ENCODE peak calls at places on chromosome 6, in eight cellular contexts. I is T-helper 17 cell; S is activated T-helper 2 cell treated with anti-CD3 and anti-CD28 coated beads, Interferon-gamma antibody, Interleukin-2, Interleukin-4, amounts not matched to agents 10 μg/mL and 5 μg/mL and 100 μg/mL, durations not matched to agents 14 hours and 24 hours and 36 hours; R is cardiac fibroblast; T is A673; L is nephron progenitor cell; W is Calu3; H is hippocampal formation. U is an unnamed sample.

GRCh38 chr6:72653032-72653431 is 31.2 kb downstream of the KCNQ5 start:
- DNase-seq in S (no peak), R (no peak), T (no peak), W (no peak), L (no peak), H (no peak), I (no peak), U (no peak)

GRCh38 chr6:150191809-150192208 is 49.0 kb downstream of the PPP1R14C start:
- DNase-seq in T (no peak), H (no peak), R (peak), I (no peak), L (no peak), S (no peak), W (no peak), U (no peak)

GRCh38 chr6:156699017-156699421 is 78.2 kb upstream of the ARID1B start:
- DNase-seq in T (no peak), R (peak), H (no peak), S (no peak), W (peak), L (no peak), I (no peak), U (no peak)

GRCh38 chr6:130313206-130313605 is 52.6 kb upstream of the TMEM200A start:
- DNase-seq in I (no peak), W (no peak), S (no peak), R (no peak), H (no peak), T (no peak), L (no peak), U (no peak)

GRCh38 chr6:106547053-106547414 is 82.3 kb downstream of the RTN4IP1 start:
- DNase-seq in L (no peak), T (peak), R (peak), I (no peak), W (peak), S (no peak), H (no peak), U (no peak)

GRCh38 chr6:14270925-14271791 is 153.6 kb downstream of the CD83 start:
- DNase-seq in T (no peak), I (no peak), S (peak), W (peak), H (no peak), L (no peak), R (peak), U (no peak)

GRCh38 chr6:14681699-14682487 is 564.0 kb upstream of the JARID2 start:
- DNase-seq in H (no peak), I (no peak), W (no peak), S (no peak), T (no peak), R (no peak), L (no peak), U (no peak)

GRCh38 chr6:121055572-121056163 is 278.6 kb downstream of the TBC1D32 start:
- DNase-seq in I (no peak), S (no peak), H (no peak), T (peak), L (peak), R (peak), W (peak), U (no peak)

GRCh38 chr6:27178001-27178730 is 69.3 kb upstream of the PRSS16 start:
- DNase-seq in W (peak), H (no peak), R (peak), T (peak), L (peak), S (peak), I (peak), U (peak)

GRCh38 chr6:36368921-36369880 is 18.3 kb downstream of the ETV7 start:
- DNase-seq in R (peak), T (peak), H (no peak), W (peak), L (no peak), I (no peak), S (no peak), U (no peak)

GRCh38 chr6:140966676-140967075 is 1166.0 kb upstream of the GJE1 start:
- DNase-seq in S (no peak), L (no peak), I (no peak), W (no peak), T (no peak), H (no peak), R (peak), U (no peak)

GRCh38 chr6:80742481-80742880 is 636.0 kb downstream of the BCKDHB start:
- DNase-seq in T (peak), H (no peak), S (no peak), L (no peak), R (peak), W (peak), I (no peak), U (no peak)

GRCh38 chr6:132530293-132530974 is 7.6 kb upstream of the TAAR9 start:
- DNase-seq in W (peak), T (peak), R (peak), L (peak), I (peak), S (peak), H (peak), U (no peak)

GRCh38 chr6:169982461-169983386 is 231.3 kb downstream of the ERMARD start:
- DNase-seq in I (no peak), W (no peak), R (no peak), L (no peak), T (no peak), S (no peak), H (no peak), U (no peak)

GRCh38 chr6:36479256-36479655 is 36.5 kb downstream of the KCTD20 start:
- DNase-seq in S (no peak), I (no peak), T (no peak), L (no peak), R (no peak), H (no peak), W (no peak), U (no peak)

GRCh38 chr6:135938588-135939215 is 87.2 kb downstream of the PDE7B start:
- DNase-seq in S (no peak), R (peak), T (peak), L (no peak), W (no peak), H (no peak), I (no peak), U (peak)

GRCh38 chr6:168326294-168327261 is 7.0 kb upstream of the DACT2 start:
- DNase-seq in R (peak), H (no peak), L (no peak), S (no peak), T (no peak), W (peak), I (no peak), U (no peak)

GRCh38 chr6:113172531-113172966 is 684.6 kb upstream of the MARCKS start:
- DNase-seq in S (no peak), W (no peak), R (no peak), L (no peak), H (peak), I (no peak), T (no peak), U (peak)

GRCh38 chr6:90170601-90171000 is 126.0 kb downstream of the BACH2 start:
- DNase-seq in S (no peak), R (no peak), I (no peak), H (no peak), L (no peak), W (no peak), T (no peak), U (no peak)

GRCh38 chr6:15504581-15505350 is 158.1 kb downstream of the DTNBP1 start:
- DNase-seq in R (peak), L (peak), I (no peak), T (peak), W (no peak), S (no peak), H (peak), U (peak)

GRCh38 chr6:15499125-15499524 is 163.7 kb downstream of the DTNBP1 start:
- DNase-seq in R (no peak), T (no peak), W (no peak), I (no peak), L (no peak), S (no peak), H (no peak), U (no peak)

GRCh38 chr6:111601875-111602274 is 3.8 kb downstream of the TRAF3IP2 start:
- DNase-seq in R (peak), H (no peak), T (no peak), W (no peak), S (no peak), I (no peak), L (no peak), U (no peak)

GRCh38 chr6:7758456-7758855 is 32.6 kb downstream of the BMP6 start:
- DNase-seq in L (no peak), R (peak), H (no peak), T (no peak), S (no peak), I (no peak), W (peak), U (peak)

GRCh38 chr6:50707652-50708325 is 5.5 kb upstream of the TFAP2D start:
- DNase-seq in W (no peak), S (no peak), T (no peak), H (peak), R (peak), L (peak), I (no peak), U (no peak)

GRCh38 chr6:37371158-37372083 is 17.6 kb downstream of the RNF8 start:
- DNase-seq in H (no peak), S (no peak), I (no peak), T (no peak), W (no peak), R (no peak), L (no peak), U (no peak)

GRCh38 chr6:1024587-1024986 is 287.3 kb upstream of the FOXQ1 start:
- DNase-seq in I (no peak), H (no peak), L (no peak), T (peak), S (no peak), W (no peak), R (no peak), U (no peak)

GRCh38 chr6:6997282-6998193 is 110.2 kb upstream of the RREB1 start:
- DNase-seq in H (no peak), R (no peak), W (no peak), L (no peak), I (no peak), S (no peak), T (no peak), U (no peak)

GRCh38 chr6:157099912-157100593 is 223.3 kb downstream of the TMEM242 start:
- DNase-seq in W (no peak), H (no peak), S (peak), R (peak), I (no peak), L (no peak), T (peak), U (no peak)

GRCh38 chr6:30613251-30614043 is 3.6 kb downstream of the PPP1R10 start:
- DNase-seq in W (no peak), S (no peak), T (no peak), L (no peak), H (no peak), R (peak), I (no peak), U (no peak)

GRCh38 chr6:45275358-45275757 is 52.8 kb upstream of the RUNX2 start:
- DNase-seq in I (no peak), W (no peak), H (no peak), R (no peak), L (no peak), T (no peak), S (no peak), U (no peak)

GRCh38 chr6:31970604-31971271 is 1.2 kb downstream of the DXO start:
- DNase-seq in W (no peak), R (no peak), S (no peak), T (peak), H (no peak), L (no peak), I (no peak), U (no peak)

GRCh38 chr6:169851641-169852503 is 100.5 kb downstream of the ERMARD start:
- DNase-seq in R (peak), I (no peak), W (no peak), S (no peak), H (no peak), L (no peak), T (peak), U (no peak)

GRCh38 chr6:123965894-123966293 is 162.2 kb downstream of the NKAIN2 start:
- DNase-seq in I (no peak), W (peak), L (peak), H (no peak), T (peak), R (no peak), S (no peak), U (no peak)

GRCh38 chr6:43481075-43481474 is 3.7 kb downstream of the TJAP1 start:
- DNase-seq in S (no peak), I (no peak), W (no peak), R (no peak), L (no peak), T (no peak), H (no peak), U (no peak)

GRCh38 chr6:18501313-18502013 is 114.3 kb downstream of the RNF144B start:
- DNase-seq in S (no peak), W (peak), L (no peak), I (no peak), R (peak), T (peak), H (peak), U (peak)

GRCh38 chr6:15981956-15982355 is 146.9 kb upstream of the MYLIP start:
- DNase-seq in T (no peak), L (no peak), S (no peak), I (no peak), R (no peak), H (no peak), W (no peak), U (no peak)

GRCh38 chr6:108541843-108542795 is 18.6 kb upstream of the FOXO3 start:
- DNase-seq in L (peak), R (peak), I (peak), T (peak), S (peak), W (peak), H (peak), U (peak)

GRCh38 chr6:16286151-16286522 is 47.8 kb downstream of the GMPR start:
- DNase-seq in L (peak), W (peak), R (peak), T (peak), I (no peak), S (no peak), H (peak), U (no peak)